ENCODE peak calls at places on chromosomes 5 and 9, in four cellular contexts. X, D, E and O are unnamed samples.

GRCh38 chr9:133374612-133375115 is 1.2 kb downstream of the SURF4 start:
- DNase-seq in D (no peak), E (no peak), X (no peak), O (no peak)

GRCh38 chr9:69877852-69878507 is 57.4 kb downstream of the CFAP95 start:
- DNase-seq in E (no peak), D (no peak), X (peak), O (no peak)

GRCh38 chr5:112612663-112613062 is 125.0 kb upstream of the APC start:
- DNase-seq in X (no peak), E (no peak), D (no peak), O (no peak)

GRCh38 chr9:75152416-75152815 is 64.1 kb downstream of the OSTF1 start:
- DNase-seq in D (no peak), E (no peak), X (no peak), O (no peak)

GRCh38 chr5:68054625-68055024 is 160.9 kb upstream of the PIK3R1 start:
- DNase-seq in X (no peak), E (no peak), D (no peak), O (no peak)

GRCh38 chr5:139392678-139393496 is 2.0 kb downstream of the PROB1 start:
- DNase-seq in X (peak), D (no peak), E (no peak), O (peak)

GRCh38 chr5:177036921-177037320 is 14.4 kb downstream of the ZNF346 start:
- DNase-seq in X (no peak), D (no peak), E (no peak), O (no peak)

GRCh38 chr5:36630201-36630968 is 24.0 kb downstream of the SLC1A3 start:
- DNase-seq in D (no peak), E (no peak), X (no peak), O (no peak)

GRCh38 chr9:112546149-112547012 is 59.8 kb downstream of the KIAA1958 start:
- DNase-seq in D (no peak), X (no peak), E (no peak), O (no peak)

GRCh38 chr5:135032613-135033025 is 1.4 kb downstream of the PITX1 start:
- DNase-seq in X (no peak), E (no peak), D (no peak), O (no peak)

GRCh38 chr5:82092-82491 is 9.9 kb upstream of the PLEKHG4B start:
- DNase-seq in E (peak), D (peak), X (peak), O (peak)

GRCh38 chr5:141521244-141521781 is 32.4 kb downstream of the PCDHGC5 start:
- DNase-seq in E (no peak), X (no peak), D (no peak), O (no peak)

GRCh38 chr5:141523991-141524390 is 35.1 kb downstream of the PCDHGC5 start:
- DNase-seq in X (no peak), D (no peak), E (no peak), O (no peak)

GRCh38 chr5:141522301-141522700 is 33.4 kb downstream of the PCDHGC5 start:
- DNase-seq in E (no peak), D (no peak), X (no peak), O (no peak)

GRCh38 chr5:141525659-141526058 is 36.8 kb downstream of the PCDHGC5 start:
- DNase-seq in E (no peak), X (no peak), D (no peak), O (no peak)

GRCh38 chr5:141524604-141525597 is 36.0 kb downstream of the PCDHGC5 start:
- DNase-seq in E (peak), X (peak), D (peak), O (peak)
- TF ChIP-seq CTCF in E (no peak), X (peak), D (peak), O (peak)

GRCh38 chr5:122089096-122089495 is 11.0 kb upstream of the LOX start:
- DNase-seq in X (no peak), D (no peak), E (no peak), O (no peak)

GRCh38 chr5:122093415-122093814 is 15.4 kb upstream of the LOX start:
- DNase-seq in E (no peak), D (no peak), X (no peak), O (no peak)

GRCh38 chr5:122089614-122090013 is 11.6 kb upstream of the LOX start:
- DNase-seq in D (no peak), E (no peak), X (no peak), O (no peak)

GRCh38 chr5:122093861-122094650 is 16.0 kb upstream of the LOX start:
- DNase-seq in E (no peak), X (no peak), D (no peak), O (no peak)

GRCh38 chr5:122091942-122092600 is 14.0 kb upstream of the LOX start:
- DNase-seq in D (no peak), E (no peak), X (no peak), O (no peak)
- TF ChIP-seq CTCF in D (peak), E (no peak), X (no peak), O (peak)

DNA sequence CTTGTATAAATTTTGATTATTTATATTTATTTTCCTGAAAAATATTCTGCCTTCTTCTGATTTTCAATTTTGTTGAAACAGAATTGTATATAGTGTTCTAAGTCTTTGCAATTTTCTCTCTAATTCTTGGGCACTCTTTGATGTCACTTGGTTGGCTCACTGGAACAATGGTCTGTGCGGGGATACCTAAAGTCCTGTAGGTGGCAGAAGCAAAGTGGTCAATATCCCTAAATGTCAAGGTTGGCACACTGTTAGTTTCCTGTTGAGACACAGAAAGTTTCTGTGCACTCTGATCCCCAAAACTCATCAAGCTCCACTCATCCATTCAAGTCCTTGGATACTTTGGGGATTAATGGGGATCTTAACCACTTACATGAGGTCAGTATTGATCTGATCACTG is 480.8 kb upstream of the CCNG1 start:
- DNase-seq in X (no peak), E (no peak), D (no peak), O (no peak)
- TF ChIP-seq CTCF in X (peak), E (no peak), D (no peak), O (peak)

DNA sequence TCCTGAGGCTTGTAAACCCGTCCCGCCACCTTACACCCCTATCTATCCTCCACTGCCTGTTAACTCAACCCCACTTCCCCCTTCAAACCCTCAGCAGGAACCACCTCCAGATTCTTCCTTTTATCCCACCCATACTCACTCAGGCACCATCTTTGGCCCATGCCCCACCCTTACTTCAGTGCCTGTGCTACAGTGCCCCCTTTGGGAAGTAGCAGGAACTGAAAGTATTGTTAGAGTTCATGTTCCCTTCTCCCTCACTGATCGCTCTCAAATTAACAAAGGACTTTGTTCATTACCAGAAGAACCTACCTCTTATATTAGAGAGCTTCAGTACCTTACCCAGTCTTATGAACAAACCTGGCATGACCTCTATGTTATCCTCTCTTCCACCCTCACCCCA is 92.2 kb upstream of the MOCS2 start:
- DNase-seq in D (no peak), X (no peak), E (no peak), O (no peak)
- TF ChIP-seq CTCF in D (peak), X (peak), E (no peak), O (no peak)

GRCh38 chr5:41345295-41345694 is 132.0 kb upstream of the C6 start:
- DNase-seq in D (no peak), E (no peak), X (no peak), O (no peak)

GRCh38 chr5:41347569-41347968 is 134.2 kb upstream of the C6 start:
- DNase-seq in D (no peak), X (no peak), E (no peak), O (no peak)

GRCh38 chr5:41349846-41350245 is 136.5 kb upstream of the C6 start:
- DNase-seq in X (no peak), D (no peak), E (no peak), O (no peak)

DNA sequence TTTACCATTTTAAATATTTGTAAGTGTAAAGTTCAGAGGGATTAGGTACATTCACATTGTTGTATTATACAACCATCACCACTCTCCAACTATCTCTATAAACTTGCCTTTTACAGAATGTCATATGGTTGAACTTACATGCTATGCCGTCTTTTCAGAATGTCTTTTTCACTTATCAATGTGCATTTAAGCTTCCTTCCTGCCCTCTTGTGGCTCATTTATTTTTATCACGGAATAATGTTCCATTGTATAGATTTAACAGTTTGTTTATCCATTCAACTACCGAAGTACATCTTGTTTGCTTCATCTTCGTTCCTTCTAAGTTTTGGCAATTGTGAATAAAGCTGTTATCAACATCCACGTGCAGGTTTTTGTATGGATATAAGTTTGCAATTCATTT is 133.3 kb upstream of the C6 start:
- DNase-seq in D (no peak), X (no peak), E (no peak), O (no peak)
- TF ChIP-seq CTCF in D (peak), X (no peak), E (no peak), O (no peak)